ENCODE peak calls at places on chromosomes 16 and 17, in six cellular contexts. One of them, this sample, is unnamed.
A peak's percentile ranks its signal among the peaks of the same experiment; 100 is the strongest.

GRCh38 chr17:52383493-52384100 is 225.1 kb upstream of the CA10 start:
- DNase-seq in H9: peak; percentile 89
- DNase-seq in IMR-90: peak; percentile 0
- DNase-seq in mesendoderm: peak; percentile 94
- DNase-seq in H1: peak; percentile 66
- DNase-seq in neuronal stem cell: peak; percentile 65
- DNase-seq in this sample: peak; percentile 70

GRCh38 chr17:62675260-62675659 is 47.8 kb downstream of the MRC2 start:
- DNase-seq in H9: no peak
- DNase-seq in neuronal stem cell: no peak
- DNase-seq in mesendoderm: no peak
- DNase-seq in H1: no peak
- DNase-seq in IMR-90: no peak
- DNase-seq in this sample: no peak

GRCh38 chr16:28875134-28876015 is 2.9 kb upstream of the ATP2A1 start:
- DNase-seq in neuronal stem cell: no peak
- DNase-seq in H9: no peak
- DNase-seq in IMR-90: no peak
- DNase-seq in mesendoderm: no peak
- DNase-seq in H1: no peak
- DNase-seq in this sample: no peak

GRCh38 chr16:53159781-53160436 is 105.1 kb downstream of the CHD9 start:
- DNase-seq in mesendoderm: peak; percentile 68
- DNase-seq in H1: no peak
- DNase-seq in H9: no peak
- DNase-seq in neuronal stem cell: peak; percentile 37
- DNase-seq in IMR-90: peak; percentile 62
- DNase-seq in this sample: peak; percentile 61

GRCh38 chr16:80974649-80975376 is 31.9 kb downstream of the CMC2 start:
- DNase-seq in mesendoderm: peak; percentile 82
- DNase-seq in H1: no peak
- DNase-seq in neuronal stem cell: no peak
- DNase-seq in IMR-90: no peak
- DNase-seq in H9: peak; percentile 38
- DNase-seq in this sample: peak; percentile 31

GRCh38 chr16:87897563-87898505 is 28.5 kb upstream of the SLC7A5 start:
- DNase-seq in IMR-90: no peak
- DNase-seq in neuronal stem cell: no peak
- DNase-seq in mesendoderm: no peak
- DNase-seq in H9: no peak
- DNase-seq in H1: no peak
- DNase-seq in this sample: no peak

GRCh38 chr17:46194393-46195216 is 1.4 kb upstream of the KANSL1 start:
- DNase-seq in neuronal stem cell: no peak
- DNase-seq in H1: no peak
- DNase-seq in mesendoderm: peak; percentile 63
- DNase-seq in H9: no peak
- DNase-seq in IMR-90: peak; percentile 59
- DNase-seq in this sample: peak; percentile 45

GRCh38 chr17:63975541-63976092 is 2.9 kb upstream of the SCN4A start:
- DNase-seq in mesendoderm: no peak
- DNase-seq in neuronal stem cell: no peak
- DNase-seq in IMR-90: no peak
- DNase-seq in H9: no peak
- DNase-seq in H1: no peak
- DNase-seq in this sample: no peak

GRCh38 chr16:53434436-53435065 is at the start of gene RBL2:
- DNase-seq in H9: peak; percentile 84
- DNase-seq in H1: no peak
- DNase-seq in mesendoderm: peak; percentile 76
- DNase-seq in neuronal stem cell: peak; percentile 75
- DNase-seq in IMR-90: peak; percentile 25
- DNase-seq in this sample: peak; percentile 87

GRCh38 chr17:41284043-41284442 is 8.5 kb downstream of the KRTAP9-7 start:
- DNase-seq in neuronal stem cell: no peak
- DNase-seq in mesendoderm: peak; percentile 16
- DNase-seq in IMR-90: peak; percentile 41
- DNase-seq in H1: no peak
- DNase-seq in H9: no peak
- DNase-seq in this sample: peak; percentile 0

GRCh38 chr16:18932243-18932997 is 6.2 kb upstream of the SMG1 start:
- DNase-seq in neuronal stem cell: peak; percentile 21
- DNase-seq in mesendoderm: no peak
- DNase-seq in H1: no peak
- DNase-seq in IMR-90: peak; percentile 43
- DNase-seq in H9: no peak
- DNase-seq in this sample: no peak

GRCh38 chr16:27762441-27762840 is 212.5 kb downstream of the KATNIP start:
- DNase-seq in IMR-90: peak; percentile 58
- DNase-seq in neuronal stem cell: no peak
- DNase-seq in H9: no peak
- DNase-seq in mesendoderm: no peak
- DNase-seq in H1: no peak
- DNase-seq in this sample: peak; percentile 89

GRCh38 chr16:27759947-27760844 is 210.3 kb downstream of the KATNIP start:
- DNase-seq in H9: no peak
- DNase-seq in mesendoderm: peak; percentile 48
- DNase-seq in neuronal stem cell: no peak
- DNase-seq in H1: no peak
- DNase-seq in IMR-90: no peak
- DNase-seq in this sample: no peak

GRCh38 chr16:27760845-27761176 is 210.9 kb downstream of the KATNIP start:
- DNase-seq in mesendoderm: no peak
- DNase-seq in IMR-90: no peak
- DNase-seq in H9: no peak
- DNase-seq in neuronal stem cell: no peak
- DNase-seq in H1: no peak
- DNase-seq in this sample: no peak

GRCh38 chr16:27759301-27759871 is 209.4 kb downstream of the KATNIP start:
- DNase-seq in neuronal stem cell: no peak
- DNase-seq in H9: no peak
- DNase-seq in IMR-90: peak; percentile 72
- DNase-seq in mesendoderm: peak; percentile 45
- DNase-seq in H1: no peak
- DNase-seq in this sample: peak; percentile 32

DNA sequence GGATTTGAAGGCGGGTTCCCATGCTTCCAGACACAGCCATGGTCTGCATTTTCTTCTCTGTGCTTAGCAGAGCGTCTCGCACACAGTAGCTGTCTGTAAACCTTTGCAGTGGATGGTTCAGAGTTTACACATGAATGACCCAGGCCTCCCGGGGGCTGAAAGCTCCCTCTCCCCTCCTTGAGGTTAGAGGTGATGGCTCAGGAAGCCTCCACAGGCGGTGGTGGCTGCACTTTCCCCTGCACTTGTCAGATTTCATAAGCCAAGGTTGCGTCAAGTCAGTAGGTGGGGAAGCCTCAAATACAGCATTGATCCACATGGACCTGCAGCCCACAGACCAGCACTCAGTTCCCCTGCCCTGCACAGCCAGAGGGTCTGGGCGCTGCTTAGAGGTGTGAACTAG is 211.9 kb downstream of the KATNIP start:
- DNase-seq in mesendoderm: no peak
- DNase-seq in IMR-90: no peak
- DNase-seq in H9: no peak
- DNase-seq in H1: no peak
- DNase-seq in neuronal stem cell: no peak
- DNase-seq in this sample: peak; percentile 26
- H2AK5ac ChIP-seq in mesendoderm: no peak overlapping the region
- H2AK5ac ChIP-seq in IMR-90: no peak overlapping the region
- H2AK5ac ChIP-seq in H9: no peak overlapping the region
- H2AK5ac ChIP-seq in H1: no peak overlapping the region
- H2AK5ac ChIP-seq in neuronal stem cell: no peak overlapping the region
- H2AK5ac ChIP-seq in this sample: no peak overlapping the region

GRCh38 chr17:57899822-57900221 is 50.0 kb upstream of the MRPS23 start:
- DNase-seq in IMR-90: no peak
- DNase-seq in H9: no peak
- DNase-seq in mesendoderm: no peak
- DNase-seq in H1: no peak
- DNase-seq in neuronal stem cell: no peak
- DNase-seq in this sample: no peak
- H2AK5ac ChIP-seq in IMR-90: peak overlapping the region; percentile 97
- H2AK5ac ChIP-seq in H9: no peak overlapping the region
- H2AK5ac ChIP-seq in mesendoderm: no peak overlapping the region
- H2AK5ac ChIP-seq in H1: no peak overlapping the region
- H2AK5ac ChIP-seq in neuronal stem cell: peak overlapping the region; percentile 100
- H2AK5ac ChIP-seq in this sample: no peak overlapping the region

DNA sequence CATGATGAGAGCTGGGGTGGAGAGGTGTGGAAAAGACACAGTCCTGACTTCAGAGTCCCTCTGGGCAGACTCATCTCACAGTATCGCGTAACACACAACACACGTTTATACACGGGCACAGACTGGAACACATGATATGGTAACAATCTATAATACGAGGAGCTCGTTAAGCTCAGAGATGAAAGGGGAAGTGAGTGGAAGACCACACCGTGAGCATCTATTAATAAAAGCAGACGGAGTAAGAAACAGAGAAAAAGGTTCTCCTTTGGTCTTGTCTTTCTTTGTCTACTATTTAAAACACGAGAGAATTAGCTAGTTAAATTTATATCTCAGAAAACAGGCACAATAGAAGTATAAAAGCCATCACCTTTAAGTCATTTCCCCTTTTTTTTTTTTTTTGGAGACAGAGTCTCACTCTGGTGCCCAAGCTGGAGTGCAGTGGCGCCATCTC is 13.5 kb downstream of the ANKRD11 start:
- DNase-seq in mesendoderm: no peak
- DNase-seq in neuronal stem cell: no peak
- DNase-seq in H1: no peak
- DNase-seq in H9: no peak
- DNase-seq in IMR-90: no peak
- DNase-seq in this sample: no peak
- H2AK5ac ChIP-seq in mesendoderm: no peak overlapping the region
- H2AK5ac ChIP-seq in neuronal stem cell: no peak overlapping the region
- H2AK5ac ChIP-seq in H1: no peak overlapping the region
- H2AK5ac ChIP-seq in H9: no peak overlapping the region
- H2AK5ac ChIP-seq in IMR-90: no peak overlapping the region
- H2AK5ac ChIP-seq in this sample: no peak overlapping the region

DNA sequence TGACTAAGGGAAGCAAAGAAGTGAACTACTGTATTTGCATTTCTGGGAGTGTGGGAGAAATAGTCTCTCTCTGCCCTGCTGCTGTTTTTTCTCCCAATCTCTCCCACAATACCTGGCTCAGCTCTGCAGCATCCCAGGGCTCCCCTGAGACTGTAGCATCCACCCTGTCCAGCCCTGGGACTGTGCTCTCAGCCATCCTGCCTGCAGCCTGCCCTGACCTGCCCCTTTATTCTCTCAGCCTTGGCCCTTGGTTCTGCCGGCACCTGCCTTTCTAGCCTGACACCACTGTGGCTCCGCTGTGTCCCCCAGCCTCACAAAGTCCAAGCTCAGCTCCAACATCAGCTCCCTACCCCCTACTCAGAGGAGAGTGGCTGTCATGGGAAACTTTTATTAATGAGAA is 1.9 kb downstream of the PDILT start:
- DNase-seq in IMR-90: no peak
- DNase-seq in neuronal stem cell: no peak
- DNase-seq in H1: no peak
- DNase-seq in mesendoderm: no peak
- DNase-seq in H9: no peak
- DNase-seq in this sample: no peak
- H2AK5ac ChIP-seq in IMR-90: no peak overlapping the region
- H2AK5ac ChIP-seq in neuronal stem cell: no peak overlapping the region
- H2AK5ac ChIP-seq in H1: no peak overlapping the region
- H2AK5ac ChIP-seq in mesendoderm: no peak overlapping the region
- H2AK5ac ChIP-seq in H9: no peak overlapping the region
- H2AK5ac ChIP-seq in this sample: no peak overlapping the region

GRCh38 chr16:69078073-69078472 is 27.4 kb upstream of the HAS3 start:
- DNase-seq in IMR-90: no peak
- DNase-seq in H1: peak; percentile 61
- DNase-seq in H9: peak; percentile 86
- DNase-seq in mesendoderm: no peak
- DNase-seq in neuronal stem cell: no peak
- DNase-seq in this sample: no peak
- H2AK5ac ChIP-seq in IMR-90: no peak overlapping the region
- H2AK5ac ChIP-seq in H1: peak overlapping the region; percentile 75
- H2AK5ac ChIP-seq in H9: no peak overlapping the region
- H2AK5ac ChIP-seq in mesendoderm: no peak overlapping the region
- H2AK5ac ChIP-seq in neuronal stem cell: no peak overlapping the region
- H2AK5ac ChIP-seq in this sample: no peak overlapping the region

GRCh38 chr17:55434721-55435120 is 13.1 kb upstream of the MMD start:
- DNase-seq in H9: no peak
- DNase-seq in H1: no peak
- DNase-seq in mesendoderm: no peak
- DNase-seq in neuronal stem cell: no peak
- DNase-seq in IMR-90: peak; percentile 41
- DNase-seq in this sample: no peak
- H2AK5ac ChIP-seq in H9: no peak overlapping the region
- H2AK5ac ChIP-seq in H1: no peak overlapping the region
- H2AK5ac ChIP-seq in mesendoderm: no peak overlapping the region
- H2AK5ac ChIP-seq in neuronal stem cell: no peak overlapping the region
- H2AK5ac ChIP-seq in IMR-90: peak overlapping the region; percentile 57
- H2AK5ac ChIP-seq in this sample: no peak overlapping the region

DNA sequence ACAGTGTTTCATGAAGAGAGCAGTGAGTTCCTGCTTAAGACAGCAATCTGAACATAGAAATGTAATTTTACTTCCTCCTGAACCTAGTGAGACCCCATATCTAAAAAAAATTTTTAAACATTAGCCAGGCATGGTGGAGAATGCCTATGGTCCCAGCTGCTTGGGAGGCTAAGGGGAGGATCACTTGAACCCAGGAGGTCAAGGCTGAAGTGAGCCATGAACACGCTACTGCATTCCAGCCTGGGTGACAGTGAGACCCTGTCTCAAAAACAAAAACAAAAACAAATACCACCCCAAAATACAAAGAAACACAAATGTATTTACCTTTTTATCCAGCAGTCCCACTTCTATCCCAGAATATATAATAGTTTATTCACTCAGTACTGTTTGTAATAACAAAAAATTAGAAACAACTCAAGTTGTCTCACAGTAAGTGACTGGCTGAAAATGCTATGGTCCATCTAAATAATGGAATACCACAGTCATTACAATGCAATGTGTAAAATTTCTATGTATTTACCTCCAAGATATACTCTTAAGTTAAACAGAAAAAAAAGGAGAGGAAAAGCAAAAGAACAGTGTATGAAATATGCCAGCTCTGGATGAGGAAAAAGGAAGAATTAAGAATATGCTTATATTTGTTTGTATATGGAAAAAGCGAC is 16.3 kb downstream of the CFDP1 start:
- DNase-seq in H9: no peak
- DNase-seq in neuronal stem cell: no peak
- DNase-seq in IMR-90: peak; percentile 66
- DNase-seq in H1: no peak
- DNase-seq in mesendoderm: no peak
- DNase-seq in this sample: no peak
- H2AK5ac ChIP-seq in H9: no peak overlapping the region
- H2AK5ac ChIP-seq in neuronal stem cell: no peak overlapping the region
- H2AK5ac ChIP-seq in IMR-90: peak overlapping the region; percentile 80
- H2AK5ac ChIP-seq in H1: no peak overlapping the region
- H2AK5ac ChIP-seq in mesendoderm: no peak overlapping the region
- H2AK5ac ChIP-seq in this sample: no peak overlapping the region

GRCh38 chr16:57760357-57761160 is 25.0 kb downstream of the KATNB1 start:
- DNase-seq in neuronal stem cell: no peak
- DNase-seq in mesendoderm: peak; percentile 9
- DNase-seq in H1: no peak
- DNase-seq in H9: peak; percentile 58
- DNase-seq in IMR-90: no peak
- DNase-seq in this sample: no peak
- H2AK5ac ChIP-seq in neuronal stem cell: peak overlapping the region; percentile 30
- H2AK5ac ChIP-seq in mesendoderm: no peak overlapping the region
- H2AK5ac ChIP-seq in H1: peak overlapping the region; percentile 53
- H2AK5ac ChIP-seq in H9: no peak overlapping the region
- H2AK5ac ChIP-seq in IMR-90: peak overlapping the region; percentile 16
- H2AK5ac ChIP-seq in this sample: peak overlapping the region; percentile 5